ENCODE peak calls at places on chromosomes 11 and 22, in four cellular contexts. Z is hypothalamus, U is cardiac muscle cell, A is GM23338. I is an unnamed sample.

GRCh38 chr11:2811206-2812091 is 74.1 kb downstream of the CDKN1C start:
- DNase-seq in A (no peak), U (no peak), Z (no peak), I (peak; percentile 49)

GRCh38 chr22:33544707-33545106 is 375.6 kb downstream of the LARGE1 start:
- DNase-seq in Z (no peak), U (no peak), A (no peak), I (no peak)

GRCh38 chr11:122354029-122354697 is 238.1 kb upstream of the BLID start:
- DNase-seq in A (no peak), Z (no peak), U (no peak), I (no peak)

GRCh38 chr11:27688076-27688475 is 12.2 kb downstream of the BDNF start:
- DNase-seq in Z (no peak), U (no peak), A (peak; percentile 88), I (no peak)

GRCh38 chr11:101867951-101868350 is 46.9 kb upstream of the CEP126 start:
- DNase-seq in U (no peak), Z (no peak), A (no peak), I (no peak)

GRCh38 chr11:60528934-60529333 is 13.7 kb downstream of the MS4A13 start:
- DNase-seq in U (no peak), A (no peak), Z (no peak), I (no peak)

GRCh38 chr22:43996170-43996980 is 27.7 kb upstream of the PARVB start:
- DNase-seq in Z (no peak), U (no peak), A (no peak), I (peak; percentile 83)

GRCh38 chr22:43387815-43388214 is 24.0 kb upstream of the MPPED1 start:
- DNase-seq in Z (no peak), A (no peak), U (no peak), I (no peak)

GRCh38 chr22:42330953-42331525 is 60.6 kb upstream of the TCF20 start:
- DNase-seq in A (no peak), U (no peak), Z (no peak), I (no peak)

GRCh38 chr11:97454988-97455387 is 1065.2 kb downstream of the JRKL start:
- DNase-seq in A (peak; percentile 20), Z (no peak), U (peak; percentile 44), I (no peak)

GRCh38 chr22:24466831-24467249 is 28.3 kb upstream of the UPB1 start:
- DNase-seq in A (no peak), U (peak; percentile 62), Z (peak; percentile 10), I (no peak)

GRCh38 chr22:46133588-46133855 is 16.8 kb upstream of the PPARA start:
- DNase-seq in Z (no peak), U (no peak), A (no peak), I (peak; percentile 8)

GRCh38 chr11:117851852-117852251 is 24.6 kb downstream of the FXYD6 start:
- DNase-seq in A (no peak), Z (no peak), U (no peak), I (no peak)

GRCh38 chr22:36027960-36028645 is 521 bp downstream of the RBFOX2 start:
- DNase-seq in U (peak; percentile 74), A (peak; percentile 74), Z (no peak), I (peak; percentile 56)

GRCh38 chr22:36761553-36762240 is 14.2 kb downstream of the IFT27 start:
- DNase-seq in Z (no peak), U (no peak), A (no peak), I (no peak)

GRCh38 chr11:33636104-33636503 is 64.5 kb downstream of the C11orf91 start:
- DNase-seq in U (no peak), A (no peak), Z (no peak), I (no peak)